ENCODE peak calls at places on chromosomes 16 and 17, in six cellular contexts. One of them, this sample, is unnamed.

GRCh38 chr17:74545456-74546230 is at the start of gene CD300C:
- DNase-seq in A549: no peak
- DNase-seq in K562: no peak
- DNase-seq in endothelial cell of umbilical vein: no peak
- DNase-seq in NB4: peak; percentile 91
- DNase-seq in HepG2: no peak
- DNase-seq in this sample: no peak

GRCh38 chr16:66750279-66751134 is 902 bp downstream of the DYNC1LI2 start:
- DNase-seq in A549: no peak
- DNase-seq in K562: no peak
- DNase-seq in endothelial cell of umbilical vein: no peak
- DNase-seq in NB4: peak; percentile 44
- DNase-seq in HepG2: no peak
- DNase-seq in this sample: no peak

GRCh38 chr17:74723891-74724290 is 11.2 kb upstream of the CD300LF start:
- DNase-seq in A549: no peak
- DNase-seq in K562: no peak
- DNase-seq in endothelial cell of umbilical vein: no peak
- DNase-seq in NB4: no peak
- DNase-seq in HepG2: no peak
- DNase-seq in this sample: no peak

GRCh38 chr17:68053237-68054030 is 17.9 kb downstream of the KPNA2 start:
- DNase-seq in A549: no peak
- DNase-seq in K562: no peak
- DNase-seq in endothelial cell of umbilical vein: peak; percentile 97
- DNase-seq in NB4: no peak
- DNase-seq in HepG2: no peak
- DNase-seq in this sample: no peak

GRCh38 chr17:35740997-35741931 is 9.8 kb downstream of the RASL10B start:
- DNase-seq in A549: no peak
- DNase-seq in K562: peak; percentile 79
- DNase-seq in endothelial cell of umbilical vein: no peak
- DNase-seq in NB4: no peak
- DNase-seq in HepG2: no peak
- DNase-seq in this sample: no peak

GRCh38 chr17:9484789-9485188 is 90.8 kb downstream of the STX8 start:
- DNase-seq in A549: no peak
- DNase-seq in K562: no peak
- DNase-seq in endothelial cell of umbilical vein: no peak
- DNase-seq in NB4: no peak
- DNase-seq in HepG2: no peak
- DNase-seq in this sample: no peak

GRCh38 chr17:35160354-35161201 is 13.0 kb downstream of the UNC45B start:
- DNase-seq in A549: no peak
- DNase-seq in K562: no peak
- DNase-seq in endothelial cell of umbilical vein: no peak
- DNase-seq in NB4: peak; percentile 74
- DNase-seq in HepG2: no peak
- DNase-seq in this sample: no peak

GRCh38 chr17:51056813-51057510 is 63.7 kb downstream of the SPAG9 start:
- DNase-seq in A549: peak; percentile 53
- DNase-seq in K562: peak; percentile 34
- DNase-seq in endothelial cell of umbilical vein: peak; percentile 84
- DNase-seq in NB4: peak; percentile 58
- DNase-seq in HepG2: peak; percentile 68
- DNase-seq in this sample: no peak

GRCh38 chr17:76752006-76752405 is 14.1 kb downstream of the MFSD11 start:
- DNase-seq in A549: no peak
- DNase-seq in K562: no peak
- DNase-seq in endothelial cell of umbilical vein: no peak
- DNase-seq in NB4: no peak
- DNase-seq in HepG2: no peak
- DNase-seq in this sample: no peak

GRCh38 chr17:46949291-46950174 is 26.6 kb downstream of the GOSR2 start:
- DNase-seq in A549: no peak
- DNase-seq in K562: no peak
- DNase-seq in endothelial cell of umbilical vein: no peak
- DNase-seq in NB4: no peak
- DNase-seq in HepG2: no peak
- DNase-seq in this sample: no peak

GRCh38 chr17:61461967-61462733 is 9.9 kb downstream of the TBX4 start:
- DNase-seq in A549: no peak
- DNase-seq in K562: peak; percentile 28
- DNase-seq in endothelial cell of umbilical vein: no peak
- DNase-seq in NB4: no peak
- DNase-seq in HepG2: peak; percentile 56
- DNase-seq in this sample: no peak

GRCh38 chr17:77591231-77591785 is 367.2 kb upstream of the TNRC6C start:
- DNase-seq in A549: no peak
- DNase-seq in K562: no peak
- DNase-seq in endothelial cell of umbilical vein: no peak
- DNase-seq in NB4: no peak
- DNase-seq in HepG2: no peak
- DNase-seq in this sample: no peak

GRCh38 chr17:53088501-53088900 is 734.2 kb upstream of the KIF2B start:
- DNase-seq in A549: no peak
- DNase-seq in K562: no peak
- DNase-seq in endothelial cell of umbilical vein: no peak
- DNase-seq in NB4: no peak
- DNase-seq in HepG2: no peak
- DNase-seq in this sample: no peak

GRCh38 chr16:21645261-21645721 is 7.1 kb downstream of the IGSF6 start:
- DNase-seq in A549: no peak
- DNase-seq in K562: no peak
- DNase-seq in endothelial cell of umbilical vein: no peak
- DNase-seq in NB4: peak; percentile 61
- DNase-seq in HepG2: no peak
- DNase-seq in this sample: peak; percentile 69

GRCh38 chr16:31193874-31194273 is 8.7 kb downstream of the PYCARD start:
- DNase-seq in A549: no peak
- DNase-seq in K562: no peak
- DNase-seq in endothelial cell of umbilical vein: no peak
- DNase-seq in NB4: no peak
- DNase-seq in HepG2: no peak
- DNase-seq in this sample: no peak

GRCh38 chr16:88494335-88495154 is 41.5 kb downstream of the ZFPM1 start:
- DNase-seq in A549: no peak
- DNase-seq in K562: peak; percentile 83
- DNase-seq in endothelial cell of umbilical vein: no peak
- DNase-seq in NB4: no peak
- DNase-seq in HepG2: no peak
- DNase-seq in this sample: no peak

GRCh38 chr16:58049697-58050185 is 24.2 kb downstream of the MMP15 start:
- DNase-seq in A549: no peak
- DNase-seq in K562: no peak
- DNase-seq in endothelial cell of umbilical vein: no peak
- DNase-seq in NB4: no peak
- DNase-seq in HepG2: no peak
- DNase-seq in this sample: no peak
- TF ChIP-seq MYC in A549: no peak
- TF ChIP-seq MYC in K562: no peak
- TF ChIP-seq MYC in endothelial cell of umbilical vein: no peak
- TF ChIP-seq MYC in NB4: no peak
- TF ChIP-seq MYC in HepG2: no peak
- TF ChIP-seq MYC in this sample: no peak

GRCh38 chr16:84509032-84509950 is 4.8 kb upstream of the MEAK7 start:
- DNase-seq in A549: no peak
- DNase-seq in K562: no peak
- DNase-seq in endothelial cell of umbilical vein: no peak
- DNase-seq in NB4: no peak
- DNase-seq in HepG2: no peak
- DNase-seq in this sample: no peak
- TF ChIP-seq MAX in A549: no peak
- TF ChIP-seq MAX in K562: no peak
- TF ChIP-seq MAX in endothelial cell of umbilical vein: no peak
- TF ChIP-seq MAX in NB4: no peak
- TF ChIP-seq MAX in HepG2: no peak
- TF ChIP-seq MAX in this sample: no peak

DNA sequence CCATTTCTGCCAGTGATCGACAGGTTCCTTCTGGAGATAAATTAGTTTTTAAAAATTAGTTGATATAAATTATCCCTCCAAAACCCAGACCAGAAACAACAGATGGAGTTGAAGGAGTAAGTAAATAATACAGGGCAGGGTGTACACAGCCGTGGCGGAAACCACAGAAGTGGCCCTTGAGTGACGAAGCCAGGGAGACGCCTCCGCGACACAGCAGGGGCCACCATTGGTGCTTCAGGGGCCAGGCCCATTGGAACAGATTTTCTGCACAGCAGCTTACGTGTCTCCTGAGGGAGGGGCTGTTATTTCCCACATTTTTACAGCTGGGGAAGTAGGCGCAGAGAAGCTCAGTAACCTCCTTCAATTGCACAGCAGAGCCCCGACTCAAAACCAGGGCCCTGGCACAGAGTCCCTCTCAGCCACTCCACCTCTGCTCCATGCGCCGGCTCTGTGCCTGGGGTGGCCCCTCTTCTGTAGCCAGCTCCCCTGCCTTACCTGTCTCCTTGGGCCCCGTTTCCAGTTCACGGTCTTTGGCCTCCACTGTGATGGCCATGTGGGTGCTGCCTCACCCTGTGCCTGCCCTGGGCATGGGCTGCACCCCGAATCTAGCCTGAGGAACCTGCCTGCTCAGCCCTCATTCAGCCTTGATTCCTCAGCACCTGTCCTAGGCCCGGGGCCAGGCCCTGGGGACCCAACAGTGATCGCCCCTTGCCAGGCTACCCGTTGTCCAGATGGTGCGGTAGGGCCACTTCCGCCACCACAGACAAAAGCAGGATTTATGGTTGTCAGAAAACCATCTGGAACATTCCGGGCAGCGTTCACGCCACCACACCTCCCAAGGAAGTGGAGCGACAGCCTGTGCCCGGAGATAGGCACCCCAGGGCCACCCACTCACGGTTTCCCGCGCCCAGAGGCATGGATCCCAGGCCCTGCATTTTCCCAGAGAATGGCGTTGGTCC is 128.5 kb upstream of the GSE1 start:
- DNase-seq in A549: no peak
- DNase-seq in K562: peak; percentile 52
- DNase-seq in endothelial cell of umbilical vein: no peak
- DNase-seq in NB4: peak; percentile 53
- DNase-seq in HepG2: no peak
- DNase-seq in this sample: no peak
- TF ChIP-seq MYC in A549: no peak
- TF ChIP-seq MYC in K562: no peak
- TF ChIP-seq MYC in endothelial cell of umbilical vein: no peak
- TF ChIP-seq MYC in NB4: no peak
- TF ChIP-seq MYC in HepG2: no peak
- TF ChIP-seq MYC in this sample: no peak

GRCh38 chr16:72666267-72666666 is 381.7 kb downstream of the ZFHX3 start:
- DNase-seq in A549: no peak
- DNase-seq in K562: no peak
- DNase-seq in endothelial cell of umbilical vein: no peak
- DNase-seq in NB4: peak; percentile 55
- DNase-seq in HepG2: no peak
- DNase-seq in this sample: no peak
- TF ChIP-seq MAX in A549: no peak
- TF ChIP-seq MAX in K562: no peak
- TF ChIP-seq MAX in endothelial cell of umbilical vein: no peak
- TF ChIP-seq MAX in NB4: no peak
- TF ChIP-seq MAX in HepG2: no peak
- TF ChIP-seq MAX in this sample: no peak

DNA sequence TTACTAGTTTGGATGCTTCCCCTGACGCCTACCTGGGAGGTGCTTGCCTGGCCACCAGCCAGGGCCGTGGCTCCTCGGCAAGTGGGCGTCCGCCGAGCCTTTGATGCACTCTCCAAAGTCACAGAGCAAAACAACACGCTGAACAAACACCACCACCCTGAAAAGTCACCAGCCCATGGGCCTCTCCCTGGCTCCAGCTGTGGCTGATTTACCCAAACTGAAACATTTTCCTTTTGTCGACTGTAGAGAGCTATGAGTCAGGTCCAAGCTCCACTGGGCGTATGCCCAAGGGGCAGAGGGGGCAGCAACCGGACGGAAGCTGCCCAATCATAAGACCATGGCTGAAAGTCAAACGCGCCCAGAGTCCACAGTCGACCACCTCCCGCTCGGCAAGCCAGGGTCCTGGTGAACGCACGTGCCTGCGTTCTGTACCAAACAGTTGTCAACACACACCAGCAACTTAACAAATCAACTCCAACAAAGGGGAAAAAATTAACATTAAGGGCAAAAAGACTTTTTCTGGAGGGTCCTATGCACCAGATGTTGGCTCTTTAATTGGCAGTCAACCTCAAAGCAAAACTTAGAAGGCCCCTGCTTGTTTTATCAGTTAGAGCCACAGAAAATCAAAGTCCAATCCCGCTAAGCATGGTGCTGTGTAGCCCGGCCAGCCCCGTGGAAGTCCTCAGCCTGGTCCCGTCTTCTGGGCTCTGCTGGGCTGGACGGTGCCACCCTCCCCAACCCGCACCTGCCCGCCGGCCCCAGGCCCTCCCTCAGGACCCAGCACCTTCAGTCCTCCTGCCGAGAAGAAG is 47.3 kb downstream of the TBC1D16 start:
- DNase-seq in A549: peak; percentile 65
- DNase-seq in K562: no peak
- DNase-seq in endothelial cell of umbilical vein: peak; percentile 91
- DNase-seq in NB4: no peak
- DNase-seq in HepG2: peak; percentile 99
- DNase-seq in this sample: no peak
- TF ChIP-seq MYC in A549: no peak
- TF ChIP-seq MYC in K562: no peak
- TF ChIP-seq MYC in endothelial cell of umbilical vein: peak; percentile 9
- TF ChIP-seq MYC in NB4: no peak
- TF ChIP-seq MYC in HepG2: peak; percentile 96
- TF ChIP-seq MYC in this sample: no peak

GRCh38 chr16:63684116-63684515 is 1437.7 kb downstream of the CDH11 start:
- DNase-seq in A549: no peak
- DNase-seq in K562: no peak
- DNase-seq in endothelial cell of umbilical vein: no peak
- DNase-seq in NB4: no peak
- DNase-seq in HepG2: no peak
- DNase-seq in this sample: no peak
- TF ChIP-seq MAX in A549: no peak
- TF ChIP-seq MAX in K562: no peak
- TF ChIP-seq MAX in endothelial cell of umbilical vein: no peak
- TF ChIP-seq MAX in NB4: no peak
- TF ChIP-seq MAX in HepG2: no peak
- TF ChIP-seq MAX in this sample: no peak

This sample was measured in GM12878.